ENCODE peak calls at places on chromosome 1, in eight cellular contexts. U is choroid plexus epithelial cell; L is stimulated activated CD4-positive, alpha-beta T cell treated with anti-CD3 and anti-CD28 coated beads, Interleukin-4, amount 100 ng/mL, for 24 hours; G is stimulated activated naive CD4-positive, alpha-beta T cell; I is GM12878; T is HEK293T; Y is ELF-1; F is hepatic stellate cell. X is an unnamed sample.
A peak's percentile ranks its signal among the peaks of the same experiment; 100 is the strongest.

GRCh38 chr1:204506091-204506968 is 9.9 kb upstream of the MDM4 start:
- DNase-seq in U (peak; percentile 95), L (peak; percentile 83), G (peak; percentile 88), I (peak; percentile 88), T (peak; percentile 54), Y (peak; percentile 97), F (peak; percentile 41), X (peak; percentile 76)

GRCh38 chr1:26127235-26128163 is 15.9 kb downstream of the PDIK1L start:
- DNase-seq in U (no peak), L (no peak), G (no peak), I (no peak), T (no peak), Y (no peak), F (no peak), X (no peak)

GRCh38 chr1:35398739-35399138 is 130.2 kb downstream of the ZMYM4 start:
- DNase-seq in U (peak; percentile 23), L (no peak), G (no peak), I (no peak), T (no peak), Y (no peak), F (no peak), X (no peak)

GRCh38 chr1:220791287-220791686 is 4.6 kb downstream of the MTARC1 start:
- DNase-seq in U (peak; percentile 27), L (no peak), G (no peak), I (no peak), T (no peak), Y (no peak), F (no peak), X (no peak)

GRCh38 chr1:107220036-107220435 is 79.2 kb downstream of the NTNG1 start:
- DNase-seq in U (peak; percentile 5), L (no peak), G (no peak), I (no peak), T (no peak), Y (peak; percentile 63), F (no peak), X (no peak)

GRCh38 chr1:62250126-62250726 is 55.6 kb downstream of the L1TD1 start:
- DNase-seq in U (no peak), L (no peak), G (no peak), I (no peak), T (no peak), Y (no peak), F (no peak), X (no peak)

GRCh38 chr1:37922767-37923550 is 23.9 kb downstream of the INPP5B start:
- DNase-seq in U (no peak), L (no peak), G (no peak), I (peak; percentile 89), T (no peak), Y (no peak), F (no peak), X (no peak)

GRCh38 chr1:67766117-67766978 is 66.9 kb downstream of the GNG12 start:
- DNase-seq in U (peak; percentile 81), L (peak; percentile 41), G (peak; percentile 43), I (no peak), T (peak; percentile 67), Y (peak; percentile 57), F (peak; percentile 40), X (no peak)

GRCh38 chr1:151960780-151961513 is 32.7 kb downstream of the S100A10 start:
- DNase-seq in U (no peak), L (no peak), G (no peak), I (no peak), T (no peak), Y (no peak), F (no peak), X (no peak)

GRCh38 chr1:94541175-94542087 is at the start of gene F3:
- DNase-seq in U (peak; percentile 93), L (peak; percentile 77), G (no peak), I (no peak), T (peak; percentile 87), Y (peak; percentile 82), F (peak; percentile 87), X (peak; percentile 87)

GRCh38 chr1:212606734-212607205 is 1.8 kb upstream of the ATF3 start:
- DNase-seq in U (no peak), L (peak; percentile 48), G (peak; percentile 51), I (no peak), T (no peak), Y (no peak), F (peak; percentile 22), X (peak; percentile 42)

GRCh38 chr1:77322061-77322900 is 40.5 kb downstream of the AK5 start:
- DNase-seq in U (peak; percentile 81), L (no peak), G (no peak), I (no peak), T (no peak), Y (peak; percentile 38), F (peak; percentile 23), X (no peak)

GRCh38 chr1:2237773-2238172 is 9.7 kb downstream of the SKI start:
- DNase-seq in U (peak; percentile 30), L (no peak), G (no peak), I (no peak), T (no peak), Y (no peak), F (no peak), X (no peak)

GRCh38 chr1:15296602-15297321 is 49.7 kb downstream of the FHAD1 start:
- DNase-seq in U (no peak), L (no peak), G (no peak), I (no peak), T (no peak), Y (no peak), F (no peak), X (peak; percentile 12)

GRCh38 chr1:2983706-2984398 is 37.4 kb upstream of the ACTRT2 start:
- DNase-seq in U (no peak), L (no peak), G (no peak), I (no peak), T (no peak), Y (no peak), F (no peak), X (no peak)

GRCh38 chr1:24418898-24419628 is 3.5 kb downstream of the NIPAL3 start:
- DNase-seq in U (peak; percentile 32), L (no peak), G (no peak), I (no peak), T (no peak), Y (peak; percentile 68), F (no peak), X (no peak)